ENCODE peak calls at places on chromosome 13, in six cellular contexts. C is neural progenitor cell, J is cardiac muscle cell, N is AG09309, Z is fibroblast of villous mesenchyme, A is IMR-90. V is an unnamed sample.

GRCh38 chr13:102569488-102569887 is 27.3 kb upstream of the TPP2 start:
- DNase-seq in C (no peak), Z (peak), J (peak), A (peak), N (peak), V (peak)

GRCh38 chr13:26919311-26919710 is 158.7 kb upstream of the GPR12 start:
- DNase-seq in C (no peak), Z (no peak), N (no peak), A (no peak), J (no peak), V (no peak)

GRCh38 chr13:33676045-33676699 is 141.8 kb upstream of the RFC3 start:
- DNase-seq in Z (peak), N (no peak), A (no peak), J (peak), C (no peak), V (peak)

GRCh38 chr13:79385694-79386093 is 20.4 kb downstream of the RBM26 start:
- DNase-seq in Z (no peak), A (no peak), N (no peak), J (no peak), C (no peak), V (peak)

GRCh38 chr13:73329355-73329754 is 270.6 kb downstream of the KLF5 start:
- DNase-seq in A (no peak), C (no peak), N (no peak), Z (no peak), J (no peak), V (no peak)

GRCh38 chr13:63351533-63351932 is 1935.9 kb upstream of the PCDH20 start:
- DNase-seq in C (no peak), N (no peak), Z (no peak), A (peak), J (no peak), V (peak)

GRCh38 chr13:91270031-91270430 is 77.5 kb upstream of the MIR17HG start:
- DNase-seq in C (no peak), Z (no peak), N (no peak), J (peak), A (no peak), V (peak)

GRCh38 chr13:85990397-85990796 is 191.2 kb upstream of the SLITRK6 start:
- DNase-seq in J (no peak), A (no peak), C (no peak), N (no peak), Z (no peak), V (no peak)

GRCh38 chr13:106566682-106567420 is 1.1 kb downstream of the ARGLU1 start:
- DNase-seq in J (peak), Z (peak), C (peak), A (peak), N (no peak), V (peak)

GRCh38 chr13:46516624-46517318 is 36.2 kb upstream of the LRCH1 start:
- DNase-seq in Z (no peak), J (peak), N (no peak), A (no peak), C (peak), V (no peak)

GRCh38 chr13:20136781-20137703 is 23.8 kb downstream of the GJA3 start:
- DNase-seq in C (peak), J (peak), N (no peak), A (no peak), Z (no peak), V (peak)

GRCh38 chr13:80945328-80945727 is 604.4 kb upstream of the SPRY2 start:
- DNase-seq in C (peak), Z (no peak), J (peak), N (no peak), A (no peak), V (no peak)

GRCh38 chr13:46642254-46642653 is 89.3 kb downstream of the LRCH1 start:
- DNase-seq in C (no peak), N (no peak), A (no peak), J (no peak), Z (no peak), V (no peak)

DNA sequence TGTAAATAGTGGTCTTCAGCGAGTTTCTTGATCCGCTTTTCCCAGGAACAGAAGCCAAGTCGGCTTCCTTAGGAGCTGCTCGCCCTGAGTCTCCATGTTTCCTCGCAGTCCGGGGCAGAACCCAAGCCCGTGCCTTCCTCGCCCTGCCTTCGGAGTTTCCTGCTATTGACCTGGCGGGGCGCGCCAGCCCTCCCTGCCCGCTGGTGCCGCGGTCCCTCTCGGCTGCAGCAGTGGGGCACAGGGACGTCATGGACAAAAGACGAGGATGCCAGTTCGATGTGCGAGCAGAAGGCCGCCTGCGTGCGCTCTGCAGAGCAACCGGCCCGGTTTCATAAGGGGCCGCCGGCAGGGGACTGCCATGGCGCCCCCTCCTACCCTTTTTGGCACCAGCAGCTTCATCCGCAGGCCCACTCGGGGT is 156.6 kb downstream of the TM9SF2 start:
- DNase-seq in Z (peak), A (no peak), N (no peak), J (peak), C (peak), V (peak)
- H3K4me3 ChIP-seq in Z (peak), A (peak), N (peak), J (peak), C (peak), V (peak)

GRCh38 chr13:71378992-71379905 is 487.8 kb downstream of the DACH1 start:
- DNase-seq in J (no peak), C (no peak), Z (peak), A (no peak), N (no peak), V (peak)
- TF ChIP-seq CTCF in J (no peak), C (no peak), Z (no peak), A (no peak), N (no peak), V (no peak)

DNA sequence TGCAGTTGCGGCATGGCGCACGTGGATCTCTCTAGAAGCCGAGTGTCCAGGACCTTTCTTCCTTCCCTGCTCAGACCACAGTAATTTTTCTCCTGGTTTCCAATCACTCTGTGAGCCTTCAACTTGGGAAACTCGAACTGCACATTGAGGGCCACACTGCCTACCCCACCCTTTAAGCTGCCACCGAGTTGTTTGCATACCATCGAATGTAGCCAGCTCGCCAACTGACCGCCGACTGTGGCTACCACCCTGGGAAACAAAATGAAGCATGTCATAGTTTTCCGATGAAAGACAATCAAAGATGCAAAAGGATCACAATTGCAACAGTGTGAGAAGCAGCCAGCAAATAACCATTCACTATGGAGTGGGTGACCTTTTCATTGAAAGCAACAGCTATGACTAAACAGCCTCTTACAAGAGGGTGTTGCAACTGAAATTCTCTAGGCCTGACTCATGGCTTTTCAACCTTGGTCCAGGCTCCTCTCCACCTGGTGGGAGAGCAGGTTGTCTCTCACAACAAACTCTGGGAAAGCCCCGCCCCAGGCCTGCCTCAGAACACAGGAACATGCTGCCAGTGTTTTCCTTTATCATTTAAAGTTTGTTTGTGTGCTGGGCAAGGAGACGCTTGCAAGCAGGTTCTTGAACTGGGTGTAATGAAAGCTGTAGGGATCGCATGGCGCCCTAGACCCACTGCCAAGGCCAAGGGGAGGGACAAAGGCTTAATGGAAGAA is 141.7 kb upstream of the SERP2 start:
- DNase-seq in N (peak), A (peak), J (peak), Z (peak), C (no peak), V (peak)
- H3K4me3 ChIP-seq in N (no peak), A (no peak), J (no peak), Z (no peak), C (no peak), V (no peak)

DNA sequence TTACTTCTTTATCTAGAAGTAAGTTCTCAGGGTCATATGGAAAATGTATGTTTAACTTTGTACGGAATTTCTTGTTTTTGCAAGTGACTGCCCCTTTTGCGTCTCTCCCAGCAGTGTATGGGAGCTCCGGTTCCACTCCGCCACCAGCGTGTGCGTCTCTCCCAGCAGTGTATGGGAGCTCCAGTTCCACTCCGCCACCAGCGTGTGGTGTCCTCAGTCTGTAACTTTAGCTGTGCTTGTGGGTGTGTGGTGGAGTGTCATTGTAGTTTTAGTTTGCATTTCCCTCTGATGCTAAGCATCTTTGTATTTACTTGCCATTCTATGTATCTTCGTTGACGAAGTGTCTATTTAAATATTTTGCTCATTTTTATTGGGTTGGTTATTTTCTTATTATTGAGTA is 2.4 kb downstream of the CUL4A start:
- DNase-seq in A (no peak), J (no peak), N (no peak), Z (no peak), C (peak), V (no peak)
- TF ChIP-seq CTCF in A (peak), J (no peak), N (no peak), Z (no peak), C (peak), V (peak)

GRCh38 chr13:36082396-36082795 is 48.8 kb downstream of the DCLK1 start:
- DNase-seq in A (no peak), Z (no peak), N (no peak), J (no peak), C (no peak), V (no peak)

GRCh38 chr13:36086117-36086516 is 45.1 kb downstream of the DCLK1 start:
- DNase-seq in J (no peak), N (no peak), Z (no peak), C (peak), A (no peak), V (no peak)

GRCh38 chr13:36082806-36083205 is 48.4 kb downstream of the DCLK1 start:
- DNase-seq in Z (no peak), J (no peak), C (no peak), A (no peak), N (no peak), V (no peak)

GRCh38 chr13:36088001-36088400 is 43.2 kb downstream of the DCLK1 start:
- DNase-seq in A (no peak), J (no peak), N (no peak), C (no peak), Z (no peak), V (no peak)

GRCh38 chr13:36084131-36084530 is 47.1 kb downstream of the DCLK1 start:
- DNase-seq in J (no peak), N (no peak), A (no peak), Z (no peak), C (no peak), V (no peak)
- H3K4me3 ChIP-seq in J (no peak), N (no peak), A (no peak), Z (no peak), C (no peak), V (no peak)

GRCh38 chr13:38685974-38686571 is 804 bp upstream of the FREM2 start:
- DNase-seq in C (peak), Z (peak), J (peak), A (no peak), N (no peak), V (peak)
- TF ChIP-seq CTCF in C (peak), Z (peak), J (peak), A (no peak), N (no peak), V (peak)

DNA sequence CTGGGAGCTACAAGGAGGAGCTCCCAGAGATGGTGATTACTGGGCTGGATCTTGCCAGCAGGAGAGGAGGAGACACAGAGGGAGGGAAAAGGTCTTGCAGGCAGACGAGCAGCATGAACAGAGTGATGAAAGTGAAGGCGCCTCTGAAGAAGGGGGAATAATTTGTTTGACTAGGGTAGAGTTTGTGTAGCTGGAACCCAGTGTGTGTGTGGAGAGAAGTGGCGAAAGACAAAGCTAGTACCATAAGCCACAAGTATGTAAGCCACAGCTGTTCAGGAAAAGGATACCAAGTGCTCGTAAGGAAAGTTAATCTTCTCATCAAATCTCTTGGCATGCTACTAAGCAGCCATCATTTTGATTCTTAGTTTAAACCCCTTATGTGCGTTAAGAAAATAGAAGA is 5.4 kb downstream of the FLT1 start:
- DNase-seq in J (peak), N (peak), A (peak), C (no peak), Z (peak), V (peak)
- H3K4me3 ChIP-seq in J (no peak), N (no peak), A (no peak), C (no peak), Z (peak), V (no peak)

GRCh38 chr13:38697197-38697596 is 10.3 kb downstream of the FREM2 start:
- DNase-seq in Z (no peak), A (no peak), C (no peak), N (no peak), J (no peak), V (no peak)

GRCh38 chr13:38693168-38693567 is 6.3 kb downstream of the FREM2 start:
- DNase-seq in A (no peak), J (no peak), N (no peak), Z (no peak), C (no peak), V (no peak)

GRCh38 chr13:38693641-38694040 is 6.8 kb downstream of the FREM2 start:
- DNase-seq in N (no peak), J (no peak), Z (no peak), C (no peak), A (no peak), V (no peak)

GRCh38 chr13:38702609-38703008 is 15.7 kb downstream of the FREM2 start:
- DNase-seq in C (no peak), Z (no peak), N (no peak), J (no peak), A (no peak), V (no peak)

DNA sequence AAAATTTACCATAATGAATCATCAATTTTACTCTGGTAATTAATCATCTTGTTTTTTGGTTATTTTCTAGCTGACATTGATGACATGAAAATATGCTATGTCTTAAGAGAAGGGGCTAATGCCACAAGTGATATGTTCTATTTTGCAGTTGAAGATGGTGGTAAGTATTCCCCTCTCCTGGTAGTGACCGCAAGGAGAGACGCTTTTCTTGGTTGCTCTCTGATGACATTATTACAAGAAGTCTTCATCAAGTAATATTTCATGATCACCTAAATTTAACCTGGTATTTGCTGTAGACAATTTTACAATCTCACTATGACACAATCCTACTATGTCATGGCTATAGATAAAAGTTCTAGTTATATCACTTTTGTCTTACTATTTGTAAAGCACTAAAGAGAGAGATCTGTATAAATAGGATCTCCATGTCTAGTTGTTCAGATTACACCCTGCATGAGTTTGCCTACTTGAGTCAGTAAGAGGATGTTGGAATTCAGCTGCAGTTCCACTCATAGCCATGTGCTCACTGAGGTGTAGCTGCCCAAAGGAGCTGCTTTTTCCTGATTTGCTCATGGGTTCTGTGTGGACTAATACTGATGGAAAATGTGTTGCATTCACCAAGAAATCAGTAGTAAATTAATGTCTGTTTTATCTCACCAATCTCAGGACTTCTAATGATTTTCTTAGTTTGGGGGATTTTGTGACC is 10.9 kb downstream of the FREM2 start:
- DNase-seq in N (no peak), J (peak), A (no peak), Z (no peak), C (peak), V (peak)
- TF ChIP-seq CTCF in N (no peak), J (no peak), A (no peak), Z (no peak), C (no peak), V (no peak)

DNA sequence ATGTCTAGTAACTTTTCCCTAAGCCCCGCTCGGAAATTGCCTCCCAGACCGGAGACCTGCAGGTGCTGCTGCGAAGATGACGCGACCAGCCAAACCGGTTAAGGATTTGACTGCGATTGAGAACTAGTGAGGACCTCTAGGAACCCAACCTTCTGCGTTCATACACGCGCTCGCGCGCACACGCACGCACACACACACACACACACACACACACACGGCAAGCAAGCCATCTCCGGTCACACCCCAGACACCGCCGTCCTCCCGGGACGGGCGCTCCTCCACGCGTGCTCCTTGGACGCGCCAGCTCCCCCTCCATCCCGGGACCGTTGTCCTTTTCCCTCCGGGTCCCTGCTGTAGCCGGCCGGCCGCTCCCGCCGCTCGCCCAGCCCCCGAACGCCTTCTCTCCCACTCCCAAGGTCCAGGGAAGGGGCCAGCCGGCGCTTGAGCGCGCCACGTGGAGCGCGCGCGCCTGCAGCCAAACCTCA is 1.2 kb downstream of the TBC1D4 start:
- DNase-seq in C (peak), N (no peak), J (peak), A (peak), Z (peak), V (peak)
- H3K4me3 ChIP-seq in C (peak), N (peak), J (peak), A (peak), Z (peak), V (peak)

GRCh38 chr13:41649659-41650058 is 192.3 kb downstream of the RGCC start:
- DNase-seq in Z (no peak), N (no peak), C (peak), J (peak), A (peak), V (peak)
- TF ChIP-seq CTCF in Z (peak), N (peak), C (peak), J (peak), A (peak), V (peak)